ENCODE peak calls at places on chromosome 20, in seven cellular contexts. I is tibial nerve; R is small intestine; P is endodermal cell; U is lung; C is naive thymus-derived CD4-positive, alpha-beta T cell; G is OCI-LY7. H is an unnamed sample.

GRCh38 chr20:2237059-2237458 is 58.7 kb upstream of the TGM3 start:
- DNase-seq in P (peak; percentile 52), U (no peak), I (peak; percentile 43), C (no peak), G (no peak), R (peak; percentile 28), H (peak; percentile 94)

GRCh38 chr20:57265649-57266250 is 691 bp downstream of the BMP7 start:
- DNase-seq in G (peak; percentile 58), P (peak; percentile 87), I (no peak), R (no peak), C (no peak), U (no peak), H (no peak)

GRCh38 chr20:44642203-44643153 is 9.0 kb downstream of the ADA start:
- DNase-seq in C (peak; percentile 44), R (peak; percentile 82), G (peak; percentile 65), P (peak; percentile 90), I (no peak), U (peak; percentile 45), H (peak; percentile 65)

GRCh38 chr20:31670371-31671228 is 32.9 kb downstream of the COX4I2 start:
- DNase-seq in R (no peak), U (peak; percentile 49), C (no peak), G (no peak), I (peak; percentile 62), P (no peak), H (no peak)

GRCh38 chr20:45629496-45630100 is at the start of gene WFDC10A:
- DNase-seq in C (no peak), R (peak; percentile 72), P (peak; percentile 86), G (peak; percentile 28), U (peak; percentile 54), I (no peak), H (peak; percentile 58)

GRCh38 chr20:40807094-40807623 is 118.1 kb upstream of the MAFB start:
- DNase-seq in U (no peak), I (no peak), R (no peak), G (no peak), P (peak; percentile 38), C (no peak), H (no peak)

GRCh38 chr20:35306931-35307517 is 14.8 kb upstream of the FAM83C start:
- DNase-seq in I (peak; percentile 26), P (peak; percentile 90), C (peak; percentile 19), R (peak; percentile 73), U (peak; percentile 55), G (peak; percentile 39), H (peak; percentile 66)

GRCh38 chr20:38842558-38842981 is 37.1 kb downstream of the PPP1R16B start:
- DNase-seq in G (peak; percentile 96), C (no peak), U (no peak), I (no peak), P (no peak), R (no peak), H (no peak)

GRCh38 chr20:18985551-18985950 is 172.0 kb downstream of the SCP2D1 start:
- DNase-seq in G (no peak), I (no peak), P (no peak), U (no peak), C (no peak), R (no peak), H (no peak)

GRCh38 chr20:47620808-47621805 is 119.4 kb downstream of the NCOA3 start:
- DNase-seq in P (no peak), C (peak; percentile 59), R (peak; percentile 50), G (peak; percentile 79), U (no peak), I (no peak), H (peak; percentile 91)

GRCh38 chr20:31811796-31812728 is 7.1 kb upstream of the MYLK2 start:
- DNase-seq in R (no peak), U (no peak), G (no peak), P (no peak), C (no peak), I (no peak), H (peak; percentile 68)

GRCh38 chr20:43535370-43536004 is 23.3 kb upstream of the SGK2 start:
- DNase-seq in R (no peak), G (no peak), C (no peak), U (no peak), P (no peak), I (no peak), H (no peak)

GRCh38 chr20:33539129-33539528 is 49.2 kb downstream of the CBFA2T2 start:
- DNase-seq in P (no peak), G (no peak), I (no peak), C (no peak), U (no peak), R (no peak), H (peak; percentile 54)

GRCh38 chr20:23358923-23359572 is 2.9 kb upstream of the GZF1 start:
- DNase-seq in G (no peak), C (no peak), P (no peak), U (no peak), R (peak; percentile 6), I (no peak), H (no peak)

GRCh38 chr20:41138527-41139226 is 1.3 kb downstream of the PLCG1 start:
- DNase-seq in C (peak; percentile 41), I (no peak), P (no peak), G (peak; percentile 30), U (no peak), R (peak; percentile 66), H (peak; percentile 56)

GRCh38 chr20:21189761-21190523 is 64.1 kb downstream of the KIZ start:
- DNase-seq in R (no peak), P (peak; percentile 86), I (no peak), C (no peak), U (no peak), G (no peak), H (no peak)

GRCh38 chr20:50191065-50191565 is 485 bp downstream of the CEBPB start:
- DNase-seq in R (peak; percentile 66), G (peak; percentile 76), U (no peak), P (no peak), C (peak; percentile 65), I (peak; percentile 40), H (no peak)

GRCh38 chr20:46811328-46812084 is 83.1 kb upstream of the EYA2 start:
- DNase-seq in P (peak; percentile 46), G (no peak), R (no peak), U (no peak), I (no peak), C (no peak), H (no peak)

GRCh38 chr20:61757678-61758555 is 307.8 kb downstream of the TAF4 start:
- DNase-seq in I (no peak), U (no peak), G (no peak), P (peak; percentile 31), R (no peak), C (no peak), H (no peak)

GRCh38 chr20:44714102-44714700 is 968 bp upstream of the CCN5 start:
- DNase-seq in I (no peak), C (no peak), R (no peak), U (no peak), P (no peak), G (no peak), H (no peak)

GRCh38 chr20:59676877-59677140 is 72.5 kb downstream of the PHACTR3 start:
- DNase-seq in G (no peak), U (no peak), I (no peak), C (no peak), P (no peak), R (no peak), H (no peak)
- H3K9me3 ChIP-seq in G (no peaks in the 10 kb centered on the region), U (no peaks in the 10 kb centered on the region), I (no peaks in the 10 kb centered on the region), C (no peaks in the 10 kb centered on the region), P (peaks cover 14% of the 10 kb centered on the region), R (no peaks in the 10 kb centered on the region), H (no peaks in the 10 kb centered on the region)

DNA sequence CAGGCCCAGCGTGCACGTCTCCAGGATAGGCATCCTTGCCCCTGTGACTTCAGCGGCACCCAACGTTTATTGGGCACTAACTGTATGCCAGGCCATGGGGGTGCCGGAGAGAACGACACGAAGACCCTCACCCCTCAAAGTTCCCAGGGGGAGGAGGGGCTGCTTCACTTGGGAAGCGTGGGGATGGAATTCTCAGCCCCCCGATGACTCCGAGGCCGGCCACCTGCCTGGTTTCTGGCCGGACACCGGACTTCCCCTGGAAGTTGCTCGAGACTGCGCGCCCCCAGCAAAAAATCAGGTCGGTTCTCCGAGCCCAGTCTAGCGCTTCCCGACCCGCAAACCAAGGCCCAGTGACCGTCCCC is 275 bp upstream of the MAVS start:
- DNase-seq in C (peak; percentile 21), R (no peak), U (no peak), P (no peak), I (no peak), G (no peak), H (no peak)
- H3K4me1 ChIP-seq in C (no peaks in the 10 kb centered on the region), R (no peaks in the 10 kb centered on the region), U (no peaks in the 10 kb centered on the region), P (peaks cover 7% of the 10 kb centered on the region), I (no peaks in the 10 kb centered on the region), G (peaks cover 20% of the 10 kb centered on the region), H (peaks cover 29% of the 10 kb centered on the region)

GRCh38 chr20:58853466-58853865 is 950 bp downstream of the GNAS start:
- DNase-seq in R (no peak), G (no peak), I (no peak), U (no peak), C (no peak), P (no peak), H (no peak)

GRCh38 chr20:58851969-58852458 is 502 bp upstream of the GNAS start:
- DNase-seq in R (no peak), C (no peak), I (no peak), P (peak; percentile 55), U (no peak), G (no peak), H (no peak)

GRCh38 chr20:58850693-58851174 is at the start of gene GNAS-AS1:
- DNase-seq in C (peak; percentile 80), P (peak; percentile 97), U (peak; percentile 80), G (peak; percentile 90), R (peak; percentile 64), I (peak; percentile 43), H (peak; percentile 88)

GRCh38 chr20:58852559-58853271 is at the start of gene GNAS:
- DNase-seq in G (peak; percentile 65), I (no peak), C (peak; percentile 43), P (peak; percentile 94), U (no peak), R (peak; percentile 42), H (peak; percentile 78)

GRCh38 chr20:58851221-58851968 is 693 bp upstream of the GNAS-AS1 start:
- DNase-seq in U (no peak), C (no peak), R (no peak), G (no peak), P (peak; percentile 78), I (no peak), H (no peak)
- H3K4me3 ChIP-seq in U (no peak overlapping the region), C (peak overlapping the region; percentile 61), R (peak overlapping the region; percentile 21), G (peak overlapping the region; percentile 78), P (peak overlapping the region; percentile 93), I (peak overlapping the region; percentile 35), H (peak overlapping the region; percentile 83)

GRCh38 chr20:16898433-16898832 is 150.3 kb downstream of the OTOR start:
- DNase-seq in U (no peak), R (no peak), C (no peak), P (no peak), G (no peak), I (no peak), H (peak; percentile 50)
- H3K9me3 ChIP-seq in U (no peaks in the 10 kb centered on the region), R (no peaks in the 10 kb centered on the region), C (no peaks in the 10 kb centered on the region), P (no peaks in the 10 kb centered on the region), G (no peaks in the 10 kb centered on the region), I (no peaks in the 10 kb centered on the region), H (no peaks in the 10 kb centered on the region)

DNA sequence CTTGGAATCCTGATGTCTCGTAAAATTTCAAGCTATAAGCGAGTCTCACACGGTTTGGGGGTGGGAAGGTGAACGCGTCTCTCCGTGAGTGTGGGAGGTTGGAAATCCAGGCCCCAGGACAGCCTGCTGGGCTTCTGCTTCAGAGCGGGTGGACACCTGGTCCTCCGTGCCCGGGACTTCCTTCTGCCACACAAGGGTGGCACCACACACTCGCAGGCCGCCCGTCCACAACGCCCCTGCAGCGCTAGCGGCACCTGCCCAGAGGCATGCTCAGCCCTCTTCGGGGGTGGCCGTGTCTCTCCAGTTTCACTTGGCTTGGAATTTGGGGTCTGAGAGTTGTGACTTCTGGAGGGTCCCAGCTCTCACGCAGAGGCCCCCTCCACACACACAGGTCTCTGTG is 151.9 kb downstream of the PHACTR3 start:
- DNase-seq in I (no peak), R (no peak), C (no peak), U (no peak), P (no peak), G (no peak), H (no peak)
- H3K4me1 ChIP-seq in I (no peaks in the 10 kb centered on the region), R (no peaks in the 10 kb centered on the region), C (no peaks in the 10 kb centered on the region), U (no peaks in the 10 kb centered on the region), P (no peaks in the 10 kb centered on the region), G (peaks cover 16% of the 10 kb centered on the region), H (no peaks in the 10 kb centered on the region)